ENCODE peak calls at places on chromosomes 5 and 9, in four cellular contexts. G is IMR-90, H is A549, S is SK-N-SH. M is an unnamed sample.

GRCh38 chr9:126117631-126118030 is 209.0 kb upstream of the MVB12B start:
- DNase-seq in G (no peak), S (no peak), H (no peak), M (no peak)

GRCh38 chr5:74063821-74064598 is 438.0 kb downstream of the ARHGEF28 start:
- DNase-seq in G (peak; percentile 72), S (no peak), H (peak; percentile 4), M (no peak)

GRCh38 chr9:107620801-107621200 is 131.2 kb upstream of the KLF4 start:
- DNase-seq in G (no peak), H (no peak), S (no peak), M (no peak)

GRCh38 chr9:136137321-136138054 is 18.8 kb upstream of the TMEM250 start:
- DNase-seq in G (no peak), S (peak; percentile 74), H (no peak), M (no peak)

GRCh38 chr5:37005946-37006540 is 129.5 kb downstream of the NIPBL start:
- DNase-seq in S (peak; percentile 28), H (peak; percentile 31), G (peak; percentile 39), M (no peak)

GRCh38 chr9:115115117-115115880 is 2.7 kb downstream of the TNC start:
- DNase-seq in G (peak; percentile 44), H (no peak), S (no peak), M (no peak)

GRCh38 chr5:179475211-179475840 is 75.0 kb upstream of the RUFY1 start:
- DNase-seq in H (no peak), G (no peak), S (no peak), M (no peak)

GRCh38 chr5:129593525-129593924 is 133.4 kb downstream of the ADAMTS19 start:
- DNase-seq in G (no peak), H (no peak), S (no peak), M (no peak)

GRCh38 chr5:122126177-122126701 is 3.1 kb upstream of the ZNF474 start:
- DNase-seq in S (no peak), G (peak; percentile 83), H (no peak), M (no peak)

DNA sequence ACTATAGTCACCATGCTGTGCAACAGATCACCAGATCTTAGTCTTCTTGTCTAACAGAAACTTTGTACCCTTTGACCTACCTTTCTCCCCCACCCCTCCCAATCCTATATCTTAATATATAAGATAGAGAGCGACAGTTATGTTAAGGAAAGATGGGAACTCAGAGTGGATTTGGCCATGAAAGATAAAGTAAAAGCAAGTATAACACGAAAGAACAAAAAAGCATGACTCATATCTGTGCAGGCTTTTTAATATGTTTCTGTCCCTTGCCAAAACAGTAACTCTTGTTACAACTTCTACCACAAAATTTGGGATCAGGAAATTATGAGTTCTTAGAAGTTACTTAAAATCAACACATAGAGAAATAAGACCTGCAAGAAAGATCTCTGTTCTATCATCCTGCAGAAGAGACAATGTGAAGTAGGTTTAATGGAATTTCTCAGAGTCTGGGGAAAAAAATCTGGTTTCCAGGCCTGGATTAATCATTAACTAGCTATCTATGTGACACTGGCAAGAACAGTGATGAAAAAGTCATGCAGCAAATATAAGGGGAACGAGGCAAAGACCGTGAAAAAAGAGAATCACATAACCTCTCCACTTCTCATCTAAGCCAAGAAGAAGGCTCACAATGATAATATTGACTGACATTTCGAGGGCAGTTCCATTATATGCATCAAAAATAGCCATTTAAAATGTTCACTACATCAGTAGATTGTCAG is 18.6 kb downstream of the BAAT start:
- DNase-seq in S (no peak), H (peak; percentile 75), G (no peak), M (no peak)
- TF ChIP-seq SMC3 in S (no peak), H (peak; percentile 29), G (no peak), M (no peak)

DNA sequence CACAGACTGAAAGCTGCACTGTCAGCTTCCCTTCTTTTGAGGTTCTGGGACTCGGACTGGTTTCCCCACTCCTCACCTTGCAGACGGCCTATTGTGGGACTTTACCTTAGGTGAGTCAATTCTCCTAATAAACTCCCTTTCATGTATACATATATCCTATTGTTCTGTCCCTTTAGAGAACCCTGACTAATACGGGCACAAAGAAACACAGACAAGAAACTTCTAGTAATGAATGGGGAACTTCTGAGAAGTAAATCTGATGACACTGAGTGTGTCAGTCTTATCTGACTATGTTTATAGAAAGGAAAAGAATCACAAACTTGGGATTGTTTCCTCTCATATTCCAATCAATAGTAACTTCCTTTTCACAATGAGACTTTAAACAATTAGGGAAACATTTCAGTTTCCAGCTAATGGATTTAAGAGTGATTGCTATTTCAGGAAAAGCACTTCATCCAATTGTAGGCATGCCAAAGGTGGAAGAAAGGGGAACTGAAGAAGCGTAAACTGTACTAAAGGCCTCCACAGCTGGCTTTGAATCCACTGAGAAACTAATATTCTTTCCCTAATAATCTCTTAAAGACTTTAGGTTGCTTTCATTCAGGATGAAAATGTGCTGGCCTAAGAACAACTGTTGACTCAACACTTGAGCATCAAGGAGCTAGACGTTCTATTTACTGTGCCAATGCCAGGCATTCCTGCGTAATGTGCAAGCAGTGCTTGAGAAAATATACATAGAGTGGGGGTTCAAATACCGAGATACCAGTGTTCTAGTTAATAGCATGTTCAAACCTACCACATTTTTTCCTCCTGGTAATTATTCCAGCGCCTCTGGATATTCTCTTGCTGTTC is 127.8 kb upstream of the PTGER4 start:
- DNase-seq in G (peak; percentile 98), S (no peak), H (peak; percentile 91), M (no peak)
- TF ChIP-seq SMC3 in G (no peak), S (no peak), H (peak; percentile 55), M (no peak)

GRCh38 chr5:141672071-141672855 is 9.8 kb downstream of the ARAP3 start:
- DNase-seq in S (no peak), G (no peak), H (no peak), M (no peak)
- TF ChIP-seq SMC3 in S (no peak), G (no peak), H (no peak), M (no peak)

DNA sequence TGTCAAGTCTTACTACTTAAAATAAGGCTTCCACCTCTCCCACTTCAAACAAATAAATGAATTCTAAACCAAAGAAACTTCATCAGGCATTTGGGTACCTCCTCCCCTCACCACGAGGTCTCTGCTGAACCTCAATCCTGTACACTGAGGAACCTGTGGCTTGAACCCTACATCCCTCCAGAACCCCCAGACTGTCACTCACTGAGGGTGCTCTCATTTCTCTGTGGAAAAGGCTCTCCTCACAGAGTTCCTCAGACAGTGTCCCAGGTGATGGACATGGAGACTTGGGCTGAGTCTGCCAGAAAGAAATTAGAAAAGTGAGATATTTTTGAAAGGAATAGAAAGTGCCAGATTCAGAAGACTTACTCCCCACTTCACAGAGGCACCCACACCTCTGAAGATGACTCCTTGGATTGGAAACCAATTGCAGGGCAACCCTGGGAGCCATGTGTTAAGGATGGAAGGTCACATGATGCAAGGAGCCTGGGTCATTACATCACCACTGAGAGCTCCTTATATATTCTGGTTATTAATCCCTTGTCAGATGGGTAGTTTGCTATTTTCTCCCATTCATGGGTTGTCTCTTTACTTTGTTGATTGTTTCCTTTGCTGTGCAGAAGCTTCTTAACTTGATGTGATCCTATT is 19.8 kb downstream of the MLANA start:
- DNase-seq in G (no peak), H (no peak), S (no peak), M (no peak)
- TF ChIP-seq SMC3 in G (no peak), H (no peak), S (no peak), M (no peak)

GRCh38 chr5:149948988-149949387 is 4.4 kb upstream of the PDE6A start:
- DNase-seq in S (no peak), G (no peak), H (no peak), M (no peak)

GRCh38 chr5:149942199-149942598 is 2.4 kb downstream of the PDE6A start:
- DNase-seq in S (no peak), H (no peak), G (no peak), M (no peak)

GRCh38 chr5:149944666-149945065 is at the start of gene PDE6A:
- DNase-seq in G (no peak), H (no peak), S (no peak), M (no peak)

GRCh38 chr5:149941795-149942194 is 2.8 kb downstream of the PDE6A start:
- DNase-seq in G (no peak), H (no peak), S (no peak), M (no peak)

DNA sequence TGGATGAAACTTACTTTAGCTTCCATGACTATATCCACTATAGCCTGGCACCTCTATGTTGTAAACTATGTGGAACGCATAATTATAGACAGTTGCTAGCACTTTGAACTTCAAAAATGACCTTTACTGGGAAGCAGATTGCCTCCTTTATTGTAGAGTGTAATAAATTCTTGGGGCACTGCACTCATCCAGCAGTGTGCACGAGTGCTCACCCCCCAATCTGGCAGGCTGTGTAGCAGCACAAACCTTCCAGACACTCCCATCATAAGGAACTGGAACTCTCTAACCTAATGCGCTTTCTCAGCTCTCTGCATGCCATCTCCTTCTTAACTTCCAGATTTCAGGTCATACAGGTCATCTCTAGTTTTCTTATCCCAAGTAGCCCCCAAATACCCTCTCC is 1.5 kb upstream of the PDE6A start:
- DNase-seq in S (no peak), H (no peak), G (no peak), M (no peak)
- TF ChIP-seq SMC3 in S (no peak), H (no peak), G (no peak), M (no peak)

DNA sequence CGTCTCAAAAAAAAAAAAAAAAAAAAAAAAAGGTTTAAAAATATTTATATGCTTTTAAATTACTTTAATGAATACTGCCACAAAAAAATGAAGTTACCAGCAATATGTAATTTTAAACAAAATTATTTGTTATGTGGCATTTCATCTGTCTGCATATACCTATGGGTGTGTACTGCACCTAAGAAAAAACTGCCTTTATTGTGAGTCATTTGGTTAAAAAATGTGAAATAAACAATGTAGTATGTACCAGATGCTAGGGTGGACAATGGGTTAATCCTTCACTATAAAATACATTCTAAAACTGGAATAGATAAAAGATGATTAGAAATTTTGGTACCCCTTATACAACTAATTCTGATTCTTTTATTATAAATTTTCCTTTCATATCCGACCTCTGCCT is 12.3 kb downstream of the CHD1 start:
- DNase-seq in G (no peak), H (no peak), S (no peak), M (no peak)
- TF ChIP-seq SMC3 in G (no peak), H (no peak), S (no peak), M (no peak)